ENCODE peak calls at places on chromosomes 12 and 14, in nine cellular contexts. D is SW 1271; J is DMS 273 treated with DMSO at 0.1 percent for 48 hours; B is brain microvascular endothelial cell; C is EH; H is activated T-helper 1 cell treated with anti-CD3 and anti-CD28 coated beads, Interleukin-12 subunit alpha, Interleukin-12 subunit beta, Interleukin-2, Interleukin-4 antibody, amounts not matched to agents 30 ng/mL and 10 ng/mL and 1 ng/mL, durations not matched to agents 14 hours and 24 hours and 36 hours; Z is choroid plexus epithelial cell; T is substantia nigra; K is HFFc6. U is an unnamed sample.
A peak's percentile ranks its signal among the peaks of the same experiment; 100 is the strongest.

GRCh38 chr12:71349950-71350349 is 89.6 kb upstream of the LGR5 start:
- DNase-seq in D (no peak), J (no peak), B (no peak), C (no peak), H (no peak), Z (no peak), T (no peak), K (no peak), U (no peak)

GRCh38 chr12:122001379-122002209 is 20.1 kb upstream of the BCL7A start:
- DNase-seq in D (no peak), J (no peak), B (no peak), C (no peak), H (no peak), Z (no peak), T (peak; percentile 35), K (no peak), U (no peak)

GRCh38 chr12:67034110-67034879 is 234.9 kb upstream of the CAND1 start:
- DNase-seq in D (peak; percentile 8), J (no peak), B (no peak), C (peak; percentile 18), H (no peak), Z (no peak), T (no peak), K (no peak), U (no peak)

GRCh38 chr12:118488034-118488433 is 111.7 kb downstream of the SUDS3 start:
- DNase-seq in D (no peak), J (no peak), B (no peak), C (no peak), H (no peak), Z (no peak), T (no peak), K (no peak), U (no peak)

GRCh38 chr12:107349008-107349747 is 255.8 kb upstream of the CRY1 start:
- DNase-seq in D (peak; percentile 81), J (peak; percentile 9), B (peak; percentile 78), C (peak; percentile 68), H (no peak), Z (peak; percentile 65), T (peak; percentile 15), K (peak; percentile 22), U (peak; percentile 58)

GRCh38 chr12:49970030-49970429 is 2.7 kb upstream of the AQP6 start:
- DNase-seq in D (no peak), J (no peak), B (no peak), C (no peak), H (no peak), Z (no peak), T (peak; percentile 31), K (no peak), U (no peak)

GRCh38 chr12:120109570-120110267 is 6.8 kb downstream of the RAB35 start:
- DNase-seq in D (no peak), J (no peak), B (no peak), C (peak; percentile 13), H (no peak), Z (no peak), T (no peak), K (no peak), U (no peak)

GRCh38 chr12:78732481-78732880 is 132.1 kb upstream of the SYT1 start:
- DNase-seq in D (no peak), J (no peak), B (no peak), C (no peak), H (no peak), Z (no peak), T (no peak), K (no peak), U (no peak)

GRCh38 chr12:52212701-52213540 is 20.1 kb upstream of the KRT7 start:
- DNase-seq in D (no peak), J (no peak), B (no peak), C (no peak), H (no peak), Z (no peak), T (no peak), K (no peak), U (no peak)

GRCh38 chr12:122517877-122518276 is 8.9 kb downstream of the RSRC2 start:
- DNase-seq in D (peak; percentile 22), J (no peak), B (peak; percentile 97), C (peak; percentile 97), H (no peak), Z (peak; percentile 96), T (no peak), K (peak; percentile 94), U (peak; percentile 58)

GRCh38 chr12:111785651-111786050 is 18.9 kb downstream of the ALDH2 start:
- DNase-seq in D (no peak), J (no peak), B (no peak), C (peak; percentile 44), H (no peak), Z (no peak), T (no peak), K (no peak), U (no peak)

GRCh38 chr14:74616996-74617700 is 5.1 kb upstream of the LTBP2 start:
- DNase-seq in D (no peak), J (no peak), B (peak; percentile 26), C (peak; percentile 57), H (no peak), Z (peak; percentile 83), T (no peak), K (no peak), U (no peak)

GRCh38 chr12:191541-191940 is 22.4 kb downstream of the SLC6A12 start:
- DNase-seq in D (no peak), J (no peak), B (no peak), C (no peak), H (no peak), Z (peak; percentile 22), T (no peak), K (no peak), U (no peak)

GRCh38 chr14:95759952-95760351 is 46.0 kb upstream of the TCL1A start:
- DNase-seq in D (no peak), J (no peak), B (no peak), C (peak; percentile 1), H (no peak), Z (no peak), T (no peak), K (no peak), U (no peak)

GRCh38 chr12:67698711-67699603 is 50.4 kb downstream of the DYRK2 start:
- DNase-seq in D (no peak), J (no peak), B (no peak), C (peak; percentile 88), H (peak; percentile 34), Z (peak; percentile 40), T (no peak), K (peak; percentile 90), U (peak; percentile 62)

GRCh38 chr12:51341259-51342007 is 5.0 kb downstream of the CELA1 start:
- DNase-seq in D (peak; percentile 73), J (no peak), B (peak; percentile 58), C (peak; percentile 75), H (peak; percentile 63), Z (peak; percentile 78), T (peak; percentile 36), K (peak; percentile 52), U (peak; percentile 82)

GRCh38 chr12:71639341-71639760 is 24.3 kb downstream of the ZFC3H1 start:
- DNase-seq in D (peak; percentile 8), J (no peak), B (no peak), C (peak; percentile 13), H (no peak), Z (no peak), T (no peak), K (no peak), U (no peak)